ENCODE peak calls at places on chromosomes 11 and 22, in six cellular contexts. A is fibroblast of mammary gland, R is kidney, B is epithelial cell of esophagus, H is psoas muscle, Y is uterus. S is an unnamed sample.

GRCh38 chr11:59463176-59463575 is 6.4 kb downstream of the OR4D6 start:
- DNase-seq in Y (peak), H (no peak), R (no peak), B (no peak), A (peak), S (peak)

GRCh38 chr22:50015451-50016307 is 3.1 kb upstream of the IL17REL start:
- DNase-seq in Y (no peak), H (no peak), B (no peak), R (peak), A (no peak), S (no peak)

GRCh38 chr11:93279911-93280347 is 50.6 kb upstream of the DEUP1 start:
- DNase-seq in Y (no peak), A (no peak), B (no peak), R (no peak), H (no peak), S (no peak)

GRCh38 chr11:43690929-43691328 is 10.4 kb downstream of the HSD17B12 start:
- DNase-seq in H (no peak), Y (no peak), B (no peak), R (no peak), A (no peak), S (no peak)

GRCh38 chr22:48919851-48920589 is 907.7 kb downstream of the BRD1 start:
- DNase-seq in Y (no peak), B (no peak), H (no peak), R (no peak), A (no peak), S (no peak)

GRCh38 chr11:133945087-133945974 is 11.4 kb downstream of the IGSF9B start:
- DNase-seq in A (peak), H (no peak), R (peak), Y (peak), B (no peak), S (peak)

GRCh38 chr22:19722175-19722914 is 994 bp upstream of the GP1BB start:
- DNase-seq in Y (no peak), R (no peak), H (no peak), B (no peak), A (no peak), S (no peak)

GRCh38 chr11:9230291-9230690 is 34.9 kb downstream of the DENND5A start:
- DNase-seq in R (no peak), B (no peak), A (no peak), H (no peak), Y (no peak), S (no peak)

GRCh38 chr11:31850365-31850764 is 39.2 kb upstream of the PAX6 start:
- DNase-seq in Y (no peak), A (no peak), R (no peak), B (no peak), H (no peak), S (no peak)

GRCh38 chr11:131154329-131154728 is 216.1 kb upstream of the NTM start:
- DNase-seq in R (no peak), Y (no peak), B (no peak), A (no peak), H (no peak), S (no peak)

GRCh38 chr11:833114-833791 is 501 bp downstream of the CD151 start:
- DNase-seq in Y (no peak), B (peak), A (no peak), R (peak), H (peak), S (peak)

GRCh38 chr11:41449483-41450050 is 9.9 kb downstream of the LRRC4C start:
- DNase-seq in Y (no peak), H (no peak), R (no peak), A (no peak), B (no peak), S (peak)

GRCh38 chr11:116837231-116838091 is at the start of gene APOA1:
- DNase-seq in R (no peak), A (no peak), Y (peak), H (no peak), B (no peak), S (no peak)

GRCh38 chr11:78787696-78788095 is 213.0 kb upstream of the NARS2 start:
- DNase-seq in Y (no peak), B (no peak), H (no peak), A (no peak), R (no peak), S (no peak)

GRCh38 chr11:40188848-40189247 is 1270.6 kb downstream of the LRRC4C start:
- DNase-seq in R (no peak), Y (no peak), A (no peak), H (no peak), B (peak), S (no peak)

GRCh38 chr22:40855104-40855959 is 1.1 kb downstream of the ST13 start:
- DNase-seq in H (peak), R (no peak), B (peak), A (peak), Y (peak), S (peak)

GRCh38 chr22:26748845-26749244 is 91.5 kb downstream of the MIAT start:
- DNase-seq in Y (no peak), H (no peak), R (no peak), B (no peak), A (no peak), S (no peak)

GRCh38 chr22:41951898-41952474 is at the start of gene SMIM45:
- DNase-seq in A (no peak), H (no peak), B (no peak), R (no peak), Y (no peak), S (no peak)

GRCh38 chr11:1559103-1559951 is 12.7 kb downstream of the DUSP8 start:
- DNase-seq in R (peak), Y (peak), H (peak), B (peak), A (no peak), S (peak)

GRCh38 chr22:28925916-28926315 is 42.5 kb downstream of the ZNRF3 start:
- DNase-seq in Y (no peak), A (no peak), R (no peak), H (no peak), B (no peak), S (no peak)

GRCh38 chr11:1877211-1878133 is 14.2 kb downstream of the PRR33 start:
- DNase-seq in Y (peak), B (peak), A (peak), R (peak), H (peak), S (peak)

GRCh38 chr11:125968363-125968762 is 22.5 kb downstream of the VSIG10L2 start:
- DNase-seq in B (peak), A (no peak), H (no peak), Y (no peak), R (no peak), S (peak)

GRCh38 chr11:106231591-106231990 is 154.1 kb downstream of the AASDHPPT start:
- DNase-seq in A (peak), R (no peak), Y (no peak), H (no peak), B (no peak), S (peak)

GRCh38 chr11:47189100-47189834 is 3.0 kb upstream of the PACSIN3 start:
- DNase-seq in R (no peak), B (peak), A (peak), H (no peak), Y (no peak), S (peak)

GRCh38 chr11:12724301-12725046 is 50.3 kb downstream of the TEAD1 start:
- DNase-seq in H (peak), R (peak), A (peak), Y (peak), B (peak), S (peak)

GRCh38 chr11:63567044-63567840 is 4.1 kb upstream of the PLAAT2 start:
- DNase-seq in Y (peak), R (no peak), A (peak), H (no peak), B (peak), S (peak)

GRCh38 chr11:68311155-68312116 is 955 bp upstream of the LRP5 start:
- DNase-seq in R (no peak), Y (no peak), B (no peak), H (no peak), A (no peak), S (no peak)

GRCh38 chr22:33914131-33914530 is 6.1 kb downstream of the LARGE1 start:
- DNase-seq in Y (no peak), H (no peak), R (no peak), B (no peak), A (no peak), S (no peak)

GRCh38 chr11:75423721-75424120 is 9.3 kb downstream of the KLHL35 start:
- DNase-seq in A (no peak), Y (no peak), R (no peak), H (peak), B (no peak), S (no peak)

GRCh38 chr11:75424396-75424795 is 8.6 kb downstream of the KLHL35 start:
- DNase-seq in A (no peak), R (no peak), Y (no peak), H (no peak), B (no peak), S (no peak)

GRCh38 chr11:75426720-75427086 is 6.3 kb downstream of the KLHL35 start:
- DNase-seq in Y (no peak), H (no peak), A (no peak), R (no peak), B (no peak), S (no peak)

GRCh38 chr11:75427181-75427580 is 5.8 kb downstream of the KLHL35 start:
- DNase-seq in Y (no peak), R (no peak), H (no peak), A (no peak), B (no peak), S (no peak)

DNA sequence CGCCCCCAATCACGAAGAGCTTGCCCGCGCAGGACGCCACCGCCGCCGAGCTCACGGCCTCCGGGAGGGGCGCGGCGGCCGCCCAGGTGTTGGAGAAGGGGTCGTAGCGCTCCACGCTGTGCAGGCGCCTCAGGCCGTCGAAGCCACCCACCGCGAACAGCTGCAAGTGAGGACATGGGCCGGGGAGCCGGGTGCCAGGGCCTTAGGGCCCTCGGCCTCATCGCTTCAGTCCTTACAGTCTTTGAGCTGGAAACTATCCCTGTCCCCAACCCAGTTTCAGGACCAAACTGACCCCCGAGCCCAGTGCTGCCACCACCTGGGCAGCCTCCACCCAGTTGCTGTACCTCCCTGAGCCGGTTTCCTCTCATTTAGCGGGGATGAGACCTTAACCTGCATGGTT is 7.6 kb downstream of the KLHL35 start:
- DNase-seq in H (peak), R (no peak), A (no peak), Y (no peak), B (no peak), S (no peak)
- TF ChIP-seq CTCF in H (peak), R (no peak), A (peak), Y (no peak), B (peak), S (no peak)

GRCh38 chr11:75339685-75340409 is 11.6 kb downstream of the ARRB1 start:
- DNase-seq in R (no peak), H (no peak), A (no peak), B (no peak), Y (no peak), S (no peak)
- TF ChIP-seq CTCF in R (no peak), H (no peak), A (no peak), B (no peak), Y (no peak), S (no peak)

GRCh38 chr11:120431633-120432032 is 79.9 kb upstream of the GRIK4 start:
- DNase-seq in H (no peak), B (peak), A (peak), Y (no peak), R (no peak), S (peak)
- TF ChIP-seq CTCF in H (peak), B (peak), A (peak), Y (peak), R (no peak), S (peak)

DNA sequence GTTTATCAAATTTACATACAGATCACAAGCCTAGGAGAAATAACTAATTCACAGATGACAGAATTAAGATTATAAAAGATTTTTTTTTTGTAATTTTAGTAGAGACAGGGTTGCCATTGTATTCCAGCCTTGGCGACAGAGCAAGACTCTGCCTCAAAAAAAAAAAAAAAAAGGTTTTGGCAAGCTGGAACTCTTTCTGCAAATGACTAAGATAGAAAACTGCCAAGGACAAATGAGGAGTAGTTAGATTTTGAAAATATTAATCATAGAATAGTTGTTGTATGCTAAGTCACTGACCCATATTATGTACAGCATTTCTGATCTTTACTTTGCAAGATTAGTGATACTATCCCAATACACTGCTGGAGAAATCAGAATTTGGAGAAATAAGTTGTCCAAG is 99.2 kb downstream of the C11orf65 start:
- DNase-seq in H (no peak), A (peak), Y (no peak), B (peak), R (no peak), S (no peak)
- TF ChIP-seq CTCF in H (no peak), A (no peak), Y (no peak), B (no peak), R (no peak), S (no peak)

GRCh38 chr11:95835351-95835750 is 45.1 kb downstream of the CEP57 start:
- DNase-seq in Y (no peak), B (no peak), A (peak), R (no peak), H (no peak), S (no peak)
- TF ChIP-seq CTCF in Y (no peak), B (no peak), A (no peak), R (no peak), H (no peak), S (no peak)

DNA sequence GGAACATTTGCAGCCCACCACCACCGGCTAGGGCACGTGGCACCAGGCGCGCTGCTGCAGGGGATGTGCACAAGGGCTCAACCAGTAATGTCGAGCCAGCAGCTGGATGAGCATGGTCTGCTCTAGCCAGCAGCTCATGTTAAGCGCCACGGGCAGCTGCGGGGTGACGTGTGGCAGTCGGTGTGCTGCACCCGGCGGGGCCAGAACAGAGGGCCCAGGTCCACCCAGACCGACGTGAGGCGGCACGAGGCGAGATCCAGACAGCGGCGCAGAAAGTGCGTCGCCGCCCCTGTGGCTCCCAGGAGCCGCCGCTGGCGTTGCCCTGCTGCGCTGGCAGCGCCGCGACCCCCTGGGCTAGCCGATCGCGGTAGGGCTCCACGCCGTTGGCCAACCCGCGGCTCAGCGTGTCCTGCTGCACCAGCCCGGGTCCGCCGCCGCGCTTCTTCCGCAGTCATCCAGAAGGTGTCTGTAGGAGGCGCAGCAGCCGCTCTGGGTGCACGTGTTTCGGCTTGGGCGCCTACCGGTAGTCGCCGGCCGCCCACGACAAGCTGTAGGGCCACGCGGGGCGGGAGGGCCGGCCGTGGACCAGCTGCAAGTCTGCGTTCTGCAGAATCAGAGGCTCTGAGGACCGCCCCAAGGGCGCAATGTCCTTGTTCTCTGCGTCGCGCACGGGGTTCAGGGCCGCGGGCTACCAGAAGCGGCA is 4.6 kb upstream of the GALR3 start:
- DNase-seq in Y (peak), R (peak), H (peak), B (peak), A (peak), S (no peak)
- TF ChIP-seq CTCF in Y (peak), R (peak), H (peak), B (peak), A (no peak), S (no peak)